ENCODE peak calls at places on chromosomes 2 and 18, in four cellular contexts. C is stimulated activated CD4-positive, alpha-beta T cell treated with anti-CD3 and anti-CD28 coated beads, Interleukin-4, amount 100 ng/mL, for 48 hours; X is AG09319; F is cardiac muscle cell. U is an unnamed sample.

GRCh38 chr2:26429779-26430654 is 28.3 kb downstream of the DRC1 start:
- DNase-seq in X (no peak), C (no peak), F (no peak), U (no peak)

GRCh38 chr2:73594241-73594640 is 48.0 kb downstream of the NAT8 start:
- DNase-seq in F (no peak), X (no peak), C (no peak), U (no peak)

GRCh38 chr2:205680067-205680466 is 2.2 kb upstream of the NRP2 start:
- DNase-seq in X (no peak), C (no peak), F (peak), U (no peak)

GRCh38 chr2:217434183-217434620 is 568.6 kb downstream of the TNS1 start:
- DNase-seq in X (peak), F (peak), C (no peak), U (peak)

GRCh38 chr2:150169230-150169629 is 318.2 kb downstream of the RND3 start:
- DNase-seq in F (no peak), X (no peak), C (no peak), U (no peak)

GRCh38 chr18:69689081-69689759 is 258.5 kb downstream of the CD226 start:
- DNase-seq in C (no peak), X (no peak), F (no peak), U (no peak)

GRCh38 chr2:202133556-202134245 is 60.6 kb downstream of the KIAA2012 start:
- DNase-seq in X (no peak), C (no peak), F (no peak), U (no peak)

GRCh38 chr2:5970347-5970746 is 278.2 kb downstream of the SOX11 start:
- DNase-seq in C (no peak), X (no peak), F (no peak), U (no peak)

GRCh38 chr2:215828528-215829184 is 184.7 kb downstream of the MREG start:
- DNase-seq in F (peak), C (peak), X (no peak), U (no peak)

GRCh38 chr2:50385361-50385760 is 646.6 kb downstream of the NRXN1 start:
- DNase-seq in X (no peak), C (no peak), F (no peak), U (no peak)

GRCh38 chr2:202690321-202690900 is 55.6 kb downstream of the FAM117B start:
- DNase-seq in C (no peak), F (no peak), X (no peak), U (no peak)

GRCh38 chr2:118168606-118169005 is 80.3 kb downstream of the INSIG2 start:
- DNase-seq in C (no peak), X (no peak), F (no peak), U (no peak)

GRCh38 chr2:46943881-46944798 is 28.5 kb upstream of the MCFD2 start:
- DNase-seq in C (peak), F (no peak), X (no peak), U (peak)

GRCh38 chr2:181970160-181970794 is 15.4 kb upstream of the PPP1R1C start:
- DNase-seq in C (no peak), F (no peak), X (no peak), U (no peak)

U was measured in GM12878.